ENCODE peak calls at places on chromosomes 11 and 22, in six cellular contexts. Z is Caki2, M is heart right ventricle, W is iris pigment epithelial cell, I is A549, N is T follicular helper cell. K is an unnamed sample.

GRCh38 chr11:62195945-62196344 is 5.9 kb downstream of the SCGB1D1 start:
- DNase-seq in Z (no peak), M (no peak), W (no peak), I (no peak), N (no peak), K (no peak)

GRCh38 chr11:67304511-67305113 is 1.3 kb downstream of the SSH3 start:
- DNase-seq in Z (no peak), M (no peak), W (no peak), I (no peak), N (no peak), K (no peak)

GRCh38 chr11:46039990-46040389 is 81.3 kb downstream of the PHF21A start:
- DNase-seq in Z (no peak), M (no peak), W (peak), I (no peak), N (no peak), K (no peak)

GRCh38 chr22:24310969-24311368 is 40.3 kb downstream of the SPECC1L start:
- DNase-seq in Z (no peak), M (no peak), W (no peak), I (no peak), N (no peak), K (no peak)

GRCh38 chr11:97722065-97722464 is 1298.7 kb upstream of the CNTN5 start:
- DNase-seq in Z (peak), M (no peak), W (peak), I (peak), N (no peak), K (no peak)

GRCh38 chr11:34339149-34340064 is 18.4 kb downstream of the ABTB2 start:
- DNase-seq in Z (peak), M (no peak), W (no peak), I (peak), N (no peak), K (no peak)

GRCh38 chr11:27934830-27935145 is 173.2 kb downstream of the KIF18A start:
- DNase-seq in Z (peak), M (no peak), W (peak), I (peak), N (no peak), K (no peak)

GRCh38 chr11:116233581-116233980 is 539.2 kb downstream of the BUD13 start:
- DNase-seq in Z (peak), M (no peak), W (no peak), I (no peak), N (no peak), K (no peak)

GRCh38 chr11:104529916-104530315 is 366.0 kb upstream of the PDGFD start:
- DNase-seq in Z (no peak), M (no peak), W (peak), I (no peak), N (no peak), K (no peak)

GRCh38 chr22:40694409-40694808 is 15.1 kb downstream of the MCHR1 start:
- DNase-seq in Z (no peak), M (no peak), W (no peak), I (no peak), N (no peak), K (no peak)

GRCh38 chr22:43126506-43127165 is 16.1 kb downstream of the BIK start:
- DNase-seq in Z (peak), M (no peak), W (peak), I (peak), N (no peak), K (no peak)

GRCh38 chr11:64206457-64207246 is at the start of gene FERMT3:
- DNase-seq in Z (no peak), M (peak), W (no peak), I (no peak), N (peak), K (no peak)

GRCh38 chr11:78085972-78086371 is 6.3 kb upstream of the NDUFC2 start:
- DNase-seq in Z (no peak), M (no peak), W (no peak), I (no peak), N (no peak), K (no peak)

GRCh38 chr11:115916596-115916995 is 412.4 kb upstream of the CADM1 start:
- DNase-seq in Z (no peak), M (no peak), W (no peak), I (no peak), N (no peak), K (no peak)

GRCh38 chr11:119031912-119032280 is 1.2 kb upstream of the SLC37A4 start:
- DNase-seq in Z (no peak), M (no peak), W (no peak), I (no peak), N (no peak), K (no peak)

GRCh38 chr11:76005746-76006145 is 190.7 kb downstream of the UVRAG start:
- DNase-seq in Z (no peak), M (no peak), W (peak), I (peak), N (no peak), K (no peak)

GRCh38 chr11:70883973-70884688 is 368.2 kb downstream of the SHANK2 start:
- DNase-seq in Z (no peak), M (no peak), W (no peak), I (no peak), N (no peak), K (no peak)

GRCh38 chr11:70542811-70543210 is 144.5 kb downstream of the CTTN start:
- DNase-seq in Z (no peak), M (no peak), W (no peak), I (no peak), N (no peak), K (no peak)

GRCh38 chr11:203056-203944 is 3.9 kb downstream of the BET1L start:
- DNase-seq in Z (no peak), M (no peak), W (no peak), I (no peak), N (no peak), K (no peak)

GRCh38 chr11:117380676-117381075 is 53.0 kb downstream of the CEP164 start:
- DNase-seq in Z (no peak), M (no peak), W (no peak), I (no peak), N (no peak), K (no peak)

GRCh38 chr22:50675553-50676199 is 3.1 kb downstream of the SHANK3 start:
- DNase-seq in Z (no peak), M (no peak), W (no peak), I (no peak), N (no peak), K (no peak)

GRCh38 chr11:32947985-32948384 is 55.4 kb downstream of the QSER1 start:
- DNase-seq in Z (no peak), M (no peak), W (no peak), I (no peak), N (no peak), K (no peak)

GRCh38 chr11:129273322-129273721 is 81.2 kb upstream of the ARHGAP32 start:
- DNase-seq in Z (no peak), M (no peak), W (no peak), I (no peak), N (no peak), K (no peak)

GRCh38 chr11:36051235-36052072 is 107.6 kb downstream of the LDLRAD3 start:
- DNase-seq in Z (no peak), M (no peak), W (no peak), I (no peak), N (no peak), K (no peak)

GRCh38 chr11:12066799-12067508 is 43.4 kb upstream of the MICAL2 start:
- DNase-seq in Z (peak), M (no peak), W (peak), I (peak), N (no peak), K (no peak)

GRCh38 chr11:69263736-69264052 is 30.3 kb upstream of the MYEOV start:
- DNase-seq in Z (no peak), M (no peak), W (no peak), I (no peak), N (no peak), K (no peak)

GRCh38 chr11:95341246-95341645 is 110.2 kb upstream of the SESN3 start:
- DNase-seq in Z (no peak), M (no peak), W (no peak), I (no peak), N (no peak), K (no peak)

GRCh38 chr11:22163394-22163797 is 29.5 kb upstream of the ANO5 start:
- DNase-seq in Z (no peak), M (no peak), W (peak), I (no peak), N (no peak), K (no peak)

GRCh38 chr11:134532921-134533421 is 120.9 kb upstream of the B3GAT1 start:
- DNase-seq in Z (no peak), M (no peak), W (no peak), I (no peak), N (no peak), K (no peak)

GRCh38 chr11:114348200-114349191 is 51.8 kb downstream of the C11orf71 start:
- DNase-seq in Z (no peak), M (no peak), W (peak), I (peak), N (no peak), K (no peak)

GRCh38 chr11:8329336-8329735 is 65.7 kb upstream of the LMO1 start:
- DNase-seq in Z (no peak), M (no peak), W (no peak), I (no peak), N (no peak), K (no peak)

GRCh38 chr11:67033661-67034166 is 10.8 kb downstream of the SYT12 start:
- DNase-seq in Z (peak), M (no peak), W (peak), I (no peak), N (no peak), K (no peak)

GRCh38 chr22:22565991-22566390 is 6.9 kb upstream of the PRAME start:
- DNase-seq in Z (no peak), M (no peak), W (peak), I (peak), N (no peak), K (no peak)